ENCODE peak calls at places on chromosomes 16 and 17, in ten cellular contexts. Y, A, O, S, E, H, Q, G, J and I are unnamed samples.

GRCh38 chr16:20023190-20023589 is 50.5 kb downstream of the GPR139 start:
- DNase-seq in J (no peak), E (no peak), G (no peak), S (no peak), H (no peak), A (peak), Y (peak), O (no peak), Q (no peak), I (peak)

GRCh38 chr16:70604407-70605283 is 41.7 kb upstream of the IL34 start:
- DNase-seq in O (no peak), A (no peak), E (no peak), Q (no peak), Y (no peak), J (no peak), G (no peak), H (no peak), S (no peak), I (no peak)

GRCh38 chr17:17579691-17580090 is 11.8 kb downstream of the PEMT start:
- DNase-seq in E (no peak), J (no peak), G (no peak), A (no peak), Q (no peak), S (no peak), O (no peak), Y (no peak), H (no peak), I (no peak)

GRCh38 chr17:14303343-14304221 is 2.7 kb downstream of the HS3ST3B1 start:
- DNase-seq in E (peak), S (no peak), A (no peak), H (no peak), O (no peak), J (no peak), G (no peak), Q (no peak), Y (no peak), I (peak)

GRCh38 chr17:75684249-75684648 is 17.1 kb downstream of the SAP30BP start:
- DNase-seq in O (no peak), G (no peak), Y (peak), S (no peak), E (no peak), A (no peak), J (no peak), Q (no peak), H (no peak), I (no peak)

GRCh38 chr17:10127819-10128375 is 70.5 kb downstream of the GAS7 start:
- DNase-seq in S (peak), Q (peak), O (peak), J (no peak), H (peak), E (peak), Y (peak), G (peak), A (peak), I (peak)

GRCh38 chr17:73819440-73820395 is 175.5 kb upstream of the SDK2 start:
- DNase-seq in E (no peak), S (no peak), G (no peak), O (no peak), H (no peak), Q (no peak), Y (no peak), A (no peak), J (no peak), I (no peak)

GRCh38 chr16:47712276-47713224 is 251.4 kb downstream of the PHKB start:
- DNase-seq in G (peak), Q (no peak), E (no peak), A (no peak), J (no peak), Y (no peak), O (no peak), S (no peak), H (no peak), I (peak)

GRCh38 chr16:16041196-16041892 is 91.9 kb downstream of the ABCC1 start:
- DNase-seq in Y (no peak), S (no peak), O (no peak), H (no peak), J (no peak), G (no peak), A (no peak), E (no peak), Q (no peak), I (no peak)

GRCh38 chr16:56793504-56793903 is 63.6 kb downstream of the NUP93 start:
- DNase-seq in Y (peak), J (no peak), Q (no peak), E (no peak), O (no peak), G (no peak), H (peak), S (no peak), A (peak), I (peak)

GRCh38 chr17:77372444-77373297 is 231.9 kb downstream of the SEC14L1 start:
- DNase-seq in J (no peak), H (peak), Y (peak), S (peak), A (peak), Q (peak), E (peak), O (no peak), G (peak), I (peak)

GRCh38 chr17:27386206-27387075 is 69.8 kb upstream of the KSR1 start:
- DNase-seq in Y (no peak), O (no peak), H (no peak), Q (no peak), G (no peak), A (no peak), E (peak), J (no peak), S (no peak), I (no peak)

GRCh38 chr16:54750249-54750648 is 180.4 kb upstream of the IRX5 start:
- DNase-seq in O (no peak), E (no peak), Y (no peak), J (peak), H (no peak), Q (no peak), S (no peak), A (no peak), G (no peak), I (no peak)

GRCh38 chr17:62750502-62751349 is 57.4 kb downstream of the MARCHF10 start:
- DNase-seq in J (no peak), G (no peak), H (no peak), Q (peak), E (peak), S (no peak), A (no peak), Y (peak), O (no peak), I (no peak)

GRCh38 chr16:49531425-49531824 is 157.8 kb downstream of the C16orf78 start:
- DNase-seq in A (no peak), S (no peak), O (no peak), G (no peak), Q (no peak), E (no peak), J (no peak), H (no peak), Y (no peak), I (no peak)

GRCh38 chr17:80526116-80526910 is 18.3 kb upstream of the RPTOR start:
- DNase-seq in E (no peak), J (no peak), G (no peak), O (no peak), S (no peak), Y (no peak), A (no peak), Q (no peak), H (no peak), I (no peak)

GRCh38 chr17:21388066-21388465 is 11.9 kb downstream of the KCNJ12 start:
- DNase-seq in G (no peak), E (no peak), H (no peak), S (peak), Q (no peak), J (no peak), Y (no peak), A (no peak), O (no peak), I (no peak)

GRCh38 chr17:2195729-2196128 is 107.9 kb downstream of the SMG6 start:
- DNase-seq in A (no peak), G (no peak), O (no peak), Y (no peak), S (no peak), H (peak), E (no peak), J (no peak), Q (no peak), I (no peak)

GRCh38 chr17:44262654-44263225 is 5.2 kb downstream of the SLC4A1 start:
- DNase-seq in Q (no peak), J (no peak), A (no peak), Y (no peak), H (no peak), S (no peak), O (no peak), G (no peak), E (no peak), I (no peak)

GRCh38 chr17:65963179-65963578 is 228.8 kb downstream of the CEP112 start:
- DNase-seq in Q (no peak), G (no peak), Y (no peak), S (no peak), J (no peak), E (no peak), H (no peak), A (no peak), O (no peak), I (no peak)

GRCh38 chr17:60573139-60573975 is 26.6 kb upstream of the PPM1D start:
- DNase-seq in O (no peak), G (no peak), A (no peak), J (no peak), E (no peak), Y (peak), S (no peak), Q (peak), H (peak), I (peak)

GRCh38 chr16:29745126-29745852 is 501 bp downstream of the C16orf54 start:
- DNase-seq in J (no peak), A (no peak), E (no peak), G (no peak), S (peak), Q (no peak), Y (no peak), H (no peak), O (no peak), I (no peak)

GRCh38 chr16:87288753-87289362 is 28.3 kb downstream of the C16orf95 start:
- DNase-seq in J (no peak), E (no peak), A (peak), Y (peak), Q (no peak), O (no peak), H (peak), S (no peak), G (no peak), I (no peak)

GRCh38 chr16:63539276-63539675 is 1503.0 kb upstream of the CDH8 start:
- DNase-seq in E (no peak), Q (no peak), S (no peak), G (no peak), H (no peak), A (no peak), Y (no peak), J (no peak), O (no peak), I (no peak)

GRCh38 chr16:12971216-12971615 is 69.8 kb downstream of the SHISA9 start:
- DNase-seq in S (no peak), H (peak), A (peak), E (peak), Y (no peak), O (no peak), J (no peak), Q (peak), G (peak), I (peak)

GRCh38 chr17:8574687-8575086 is 55.8 kb downstream of the MYH10 start:
- DNase-seq in G (peak), H (no peak), S (peak), O (no peak), A (no peak), J (no peak), E (no peak), Y (no peak), Q (no peak), I (peak)

GRCh38 chr17:48134912-48135480 is 27.4 kb downstream of the SNX11 start:
- DNase-seq in S (no peak), H (no peak), J (no peak), Q (no peak), Y (no peak), G (no peak), O (no peak), E (no peak), A (no peak), I (no peak)
- TF ChIP-seq CTCF in S (no peak), H (peak), J (no peak), Q (no peak), Y (peak), G (no peak), O (no peak), E (no peak), A (no peak), I (peak)

GRCh38 chr17:63928172-63928666 is 3.9 kb downstream of the CD79B start:
- DNase-seq in O (no peak), H (no peak), G (no peak), E (no peak), A (no peak), Y (no peak), J (no peak), S (peak), Q (no peak), I (no peak)
- H3K4me3 ChIP-seq in O (no peak), H (no peak), G (no peak), E (no peak), A (no peak), Y (no peak), J (no peak), S (no peak), Q (no peak), I (no peak)

DNA sequence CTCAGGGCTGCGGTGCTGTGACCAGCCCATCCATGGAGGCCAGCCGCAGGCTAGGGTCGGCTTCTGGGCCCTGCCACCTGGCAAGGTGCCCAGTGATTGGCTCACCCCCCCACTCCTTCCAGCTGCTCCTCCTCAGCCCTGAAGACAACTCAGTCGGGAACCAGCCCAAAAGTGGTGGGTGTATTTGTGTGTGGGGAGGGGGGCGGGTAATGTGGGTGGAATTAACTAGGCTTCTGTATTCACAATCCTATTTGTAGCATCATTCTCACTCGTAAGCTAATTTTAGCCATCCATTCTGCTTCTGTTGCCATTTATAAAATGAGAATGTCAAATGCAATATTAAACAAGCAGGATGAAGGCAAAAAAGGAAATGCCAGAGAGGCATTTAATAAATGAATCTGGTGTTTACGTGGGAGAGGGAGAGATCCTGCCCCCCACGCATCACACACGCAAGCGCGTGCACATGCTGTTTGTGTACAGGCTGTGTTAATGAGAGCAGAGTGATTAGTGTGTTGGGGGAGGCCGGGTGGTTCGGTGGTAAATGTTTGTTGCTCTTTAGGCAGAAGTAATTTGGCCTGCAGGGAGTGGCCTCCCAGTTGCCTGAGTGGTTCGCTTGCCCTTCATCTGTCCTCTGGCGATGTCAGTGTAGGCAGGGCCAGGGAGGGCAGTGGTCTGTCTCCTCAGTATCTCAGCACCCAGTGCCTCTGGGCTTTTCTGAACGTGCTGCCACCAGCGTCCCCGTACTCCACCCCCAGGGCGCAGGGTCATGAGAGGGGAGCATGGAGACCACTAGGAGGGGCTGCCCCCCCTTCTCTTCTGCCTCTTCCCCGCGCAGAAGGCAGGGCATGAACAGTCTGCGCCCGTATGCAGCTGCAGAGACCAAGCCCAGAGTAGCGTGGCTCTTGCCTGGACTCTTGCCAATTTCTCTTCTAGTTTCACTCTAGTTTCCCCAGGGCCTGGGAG is 140.0 kb downstream of the CCDC182 start:
- DNase-seq in H (peak), Q (peak), J (no peak), Y (peak), G (no peak), S (peak), O (no peak), E (peak), A (peak), I (peak)
- TF ChIP-seq CTCF in H (no peak), Q (no peak), J (no peak), Y (no peak), G (no peak), S (no peak), O (no peak), E (no peak), A (no peak), I (no peak)

GRCh38 chr17:45784583-45785372 is 658 bp downstream of the CRHR1 start:
- DNase-seq in A (no peak), Q (peak), O (no peak), S (peak), J (no peak), Y (no peak), G (peak), E (peak), H (no peak), I (no peak)

GRCh38 chr17:45784293-45784582 is at the start of gene CRHR1:
- DNase-seq in Q (no peak), O (no peak), H (no peak), J (no peak), S (no peak), E (no peak), Y (no peak), A (no peak), G (no peak), I (no peak)

GRCh38 chr17:45783593-45784292 is 377 bp upstream of the CRHR1 start:
- DNase-seq in Q (no peak), G (peak), E (peak), O (no peak), J (no peak), H (no peak), S (peak), A (no peak), Y (no peak), I (no peak)

GRCh38 chr17:45780921-45781320 is 3.2 kb upstream of the CRHR1 start:
- DNase-seq in O (no peak), S (no peak), G (no peak), Q (no peak), H (peak), A (no peak), Y (no peak), J (no peak), E (no peak), I (no peak)

DNA sequence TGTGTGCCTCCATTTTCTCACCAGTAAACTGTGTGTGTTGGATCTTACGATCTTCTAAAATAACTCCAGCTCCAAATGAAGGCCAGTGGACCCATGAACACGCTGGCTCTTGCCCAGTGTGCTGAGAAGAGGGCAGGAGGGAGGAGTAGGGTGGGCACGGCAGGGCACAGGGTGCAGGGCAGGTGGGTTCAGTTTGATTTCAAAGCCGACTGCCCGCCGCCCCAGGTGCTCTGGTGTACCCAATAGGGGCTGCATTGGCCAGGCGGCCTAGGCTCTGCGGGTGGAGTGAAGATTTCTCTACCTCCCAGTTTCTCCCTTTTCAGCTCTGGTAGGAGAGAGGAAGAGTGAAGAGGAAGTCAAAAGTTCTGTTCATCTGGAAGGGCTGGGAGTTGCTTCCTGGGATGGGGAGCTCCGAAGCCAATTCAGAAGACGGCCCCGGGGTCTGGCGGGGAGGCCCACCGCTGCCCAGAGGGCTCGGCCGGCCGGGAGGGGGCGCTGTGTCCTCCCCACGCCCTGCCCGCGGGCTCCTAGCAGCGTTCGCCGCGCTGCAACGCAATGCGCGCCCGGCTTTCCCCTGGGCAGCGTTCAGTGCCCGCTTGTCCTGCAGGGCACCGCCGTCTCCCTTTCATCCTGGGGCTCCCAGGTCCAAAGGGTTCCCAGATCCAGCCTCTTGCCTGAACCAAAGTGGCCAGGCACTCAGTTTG is 1.1 kb upstream of the CRHR1 start:
- DNase-seq in Q (no peak), S (no peak), J (no peak), O (no peak), A (no peak), Y (no peak), G (peak), H (no peak), E (peak), I (no peak)
- H3K4me3 ChIP-seq in Q (no peak), S (peak), J (peak), O (peak), A (no peak), Y (no peak), G (peak), H (no peak), E (peak), I (no peak)

DNA sequence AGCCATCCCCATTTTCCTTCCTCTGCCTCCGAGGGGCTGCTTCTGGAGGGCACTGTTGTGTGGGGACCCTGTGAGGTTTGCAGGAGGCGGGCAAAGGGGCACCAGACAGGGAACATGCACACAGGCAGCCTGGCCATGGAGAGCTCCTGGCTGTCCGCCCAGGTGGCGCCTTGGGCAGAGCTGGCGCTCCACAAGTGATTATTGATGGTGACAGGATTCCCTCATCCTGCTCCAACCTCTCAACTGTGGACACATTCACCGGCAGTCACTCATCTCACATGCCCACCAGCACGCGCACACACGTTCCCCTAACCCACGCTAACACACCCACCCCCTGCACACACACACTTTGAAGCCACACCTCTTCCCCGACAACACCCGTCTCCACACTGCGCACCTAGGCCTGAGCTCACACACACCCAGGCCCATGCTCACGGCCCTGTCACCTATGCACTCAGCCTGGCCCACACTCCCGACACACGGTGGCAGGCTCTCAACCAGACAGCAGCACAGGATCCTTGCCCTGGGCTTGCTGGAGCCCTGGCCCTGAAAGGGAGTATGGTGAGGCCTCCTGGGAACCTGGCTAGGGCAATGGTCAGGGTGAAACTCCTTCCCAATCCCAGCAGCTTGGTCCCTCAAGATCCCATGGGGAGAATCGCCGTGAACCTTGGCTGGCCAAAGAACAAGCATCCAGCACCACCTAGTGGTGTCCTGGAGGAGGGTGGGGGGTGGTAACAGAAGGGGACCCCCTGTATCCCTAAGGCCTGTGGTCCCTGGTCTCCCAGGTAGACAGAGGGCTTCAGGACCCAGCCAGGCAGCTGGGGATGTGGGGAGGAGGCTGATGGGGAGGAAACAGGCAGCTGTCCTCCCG is 3.6 kb downstream of the PNMT start:
- DNase-seq in H (no peak), S (peak), Y (peak), E (no peak), Q (peak), A (peak), J (no peak), G (no peak), O (no peak), I (peak)
- TF ChIP-seq CTCF in H (peak), S (peak), Y (peak), E (peak), Q (peak), A (peak), J (peak), G (peak), O (peak), I (peak)